ENCODE peak calls at places on chromosome 9, in seven cellular contexts. L is amniotic stem cell; S is activated CD4-positive, alpha-beta T cell treated with anti-CD3 and anti-CD28 coated beads, Interleukin-2, amount 50 U/mL, for 1 hour; K is stimulated activated CD8-positive, alpha-beta memory T cell treated with anti-CD3 and anti-CD28 coated beads, Interleukin-2, amount 100 ng/mL, for 48 hours; O is Calu3; V is activated T-helper 1 cell treated with anti-CD3 and anti-CD28 coated beads, Interleukin-12 subunit alpha, Interleukin-12 subunit beta, Interleukin-2, Interleukin-4 antibody, amounts not matched to agents 30 ng/mL and 10 ng/mL and 1 ng/mL, durations not matched to agents 14 hours and 24 hours and 36 hours; X is T-cell. T is an unnamed sample.

GRCh38 chr9:81529556-81530193 is 159.7 kb downstream of the TLE1 start:
- DNase-seq in S (no peak), O (peak), X (no peak), L (peak), K (no peak), V (no peak), T (no peak)

GRCh38 chr9:7174884-7175283 is 417.1 kb downstream of the KDM4C start:
- DNase-seq in K (no peak), S (no peak), V (no peak), L (no peak), O (no peak), X (no peak), T (no peak)

GRCh38 chr9:78559449-78559885 is 262.5 kb downstream of the PSAT1 start:
- DNase-seq in L (peak), X (no peak), S (no peak), K (no peak), O (no peak), V (no peak), T (no peak)

GRCh38 chr9:34998266-34998665 is 8.7 kb downstream of the DNAJB5 start:
- DNase-seq in X (no peak), K (no peak), O (no peak), L (no peak), S (no peak), V (no peak), T (no peak)

GRCh38 chr9:82939451-82939850 is 123.5 kb downstream of the RASEF start:
- DNase-seq in S (no peak), O (peak), V (no peak), L (no peak), K (no peak), X (no peak), T (no peak)

GRCh38 chr9:8835291-8835690 is 1035.7 kb upstream of the DMAC1 start:
- DNase-seq in V (no peak), X (no peak), O (no peak), L (no peak), K (no peak), S (no peak), T (no peak)

GRCh38 chr9:5263568-5264218 is 32.5 kb downstream of the INSL4 start:
- DNase-seq in X (peak), K (no peak), V (no peak), S (no peak), O (peak), L (no peak), T (no peak)

GRCh38 chr9:125663127-125663526 is 43.9 kb downstream of the MAPKAP1 start:
- DNase-seq in V (no peak), X (no peak), O (peak), S (no peak), L (no peak), K (no peak), T (no peak)

GRCh38 chr9:129109504-129109903 is 1.1 kb downstream of the CRAT start:
- DNase-seq in K (no peak), S (peak), L (no peak), O (no peak), V (no peak), X (peak), T (peak)

GRCh38 chr9:136353757-136354488 is 9.6 kb downstream of the DNLZ start:
- DNase-seq in V (no peak), K (no peak), L (no peak), O (no peak), X (no peak), S (no peak), T (no peak)

GRCh38 chr9:128117613-128118471 is 9.7 kb downstream of the PTGES2 start:
- DNase-seq in L (peak), S (peak), X (peak), V (peak), O (peak), K (peak), T (peak)

GRCh38 chr9:110327735-110328134 is 9.9 kb downstream of the TXNDC8 start:
- DNase-seq in X (no peak), L (no peak), S (no peak), O (no peak), K (no peak), V (no peak), T (no peak)

GRCh38 chr9:134679616-134680392 is 38.2 kb downstream of the COL5A1 start:
- DNase-seq in X (no peak), O (no peak), S (no peak), L (no peak), V (no peak), K (no peak), T (no peak)

GRCh38 chr9:6239048-6239461 is 23.4 kb downstream of the IL33 start:
- DNase-seq in S (no peak), O (no peak), K (no peak), V (no peak), X (no peak), L (no peak), T (no peak)

GRCh38 chr9:32350682-32351081 is 33.8 kb upstream of the ACO1 start:
- DNase-seq in L (no peak), O (no peak), X (no peak), V (no peak), K (no peak), S (no peak), T (no peak)

GRCh38 chr9:16290169-16290568 is 580.3 kb downstream of the BNC2 start:
- DNase-seq in X (no peak), S (no peak), L (no peak), V (no peak), O (no peak), K (no peak), T (no peak)

GRCh38 chr9:112520069-112520468 is 33.4 kb downstream of the KIAA1958 start:
- DNase-seq in L (no peak), K (no peak), O (no peak), V (no peak), S (no peak), X (no peak), T (no peak)

GRCh38 chr9:82970359-82970758 is 92.6 kb downstream of the RASEF start:
- DNase-seq in K (no peak), L (no peak), X (no peak), O (no peak), V (no peak), S (no peak), T (no peak)

GRCh38 chr9:121956808-121957207 is 136.3 kb downstream of the TTLL11 start:
- DNase-seq in O (no peak), V (no peak), X (no peak), K (no peak), S (no peak), L (no peak), T (no peak)

GRCh38 chr9:91111876-91112275 is 249.8 kb downstream of the AUH start:
- DNase-seq in S (no peak), O (no peak), V (no peak), K (no peak), X (no peak), L (no peak), T (no peak)

GRCh38 chr9:36584626-36585460 is 12.1 kb downstream of the MELK start:
- DNase-seq in X (no peak), V (no peak), K (no peak), L (no peak), S (no peak), O (no peak), T (no peak)

GRCh38 chr9:121788686-121789366 is 137.4 kb downstream of the DAB2IP start:
- DNase-seq in O (no peak), X (no peak), V (no peak), S (no peak), K (no peak), L (no peak), T (no peak)

GRCh38 chr9:113988951-113989780 is 88.9 kb downstream of the AMBP start:
- DNase-seq in L (no peak), V (no peak), S (no peak), K (no peak), O (no peak), X (no peak), T (no peak)

GRCh38 chr9:136177224-136177623 is 27.7 kb downstream of the LHX3 start:
- DNase-seq in X (no peak), V (no peak), K (no peak), L (no peak), O (no peak), S (no peak), T (no peak)

GRCh38 chr9:104494808-104495207 is 9.3 kb upstream of the OR13F1 start:
- DNase-seq in X (no peak), V (no peak), K (no peak), L (no peak), O (no peak), S (no peak), T (no peak)

GRCh38 chr9:32395483-32396216 is 11.2 kb downstream of the ACO1 start:
- DNase-seq in X (no peak), O (peak), L (peak), V (no peak), S (no peak), K (no peak), T (no peak)

GRCh38 chr9:128920381-128921058 is at the start of gene PHYHD1:
- DNase-seq in S (no peak), K (no peak), V (no peak), O (no peak), X (no peak), L (no peak), T (no peak)

GRCh38 chr9:98774746-98775145 is 21.6 kb downstream of the ANKS6 start:
- DNase-seq in K (peak), X (peak), L (no peak), O (no peak), V (no peak), S (peak), T (no peak)

GRCh38 chr9:111148994-111149759 is 110.9 kb upstream of the LPAR1 start:
- DNase-seq in L (no peak), X (no peak), O (no peak), S (no peak), V (no peak), K (no peak), T (no peak)

GRCh38 chr9:131630206-131630831 is 85.0 kb downstream of the PRRT1B start:
- DNase-seq in X (no peak), S (no peak), L (no peak), O (no peak), K (no peak), V (no peak), T (no peak)

GRCh38 chr9:75962186-75963036 is 71.9 kb downstream of the PCSK5 start:
- DNase-seq in V (no peak), L (no peak), O (no peak), S (no peak), X (no peak), K (no peak), T (no peak)

GRCh38 chr9:10274156-10274555 is 338.6 kb downstream of the PTPRD start:
- DNase-seq in S (no peak), V (no peak), O (no peak), X (no peak), L (no peak), K (no peak), T (no peak)

GRCh38 chr9:137077010-137077747 is at the start of gene UAP1L1:
- DNase-seq in K (peak), O (peak), L (no peak), S (peak), V (peak), X (peak), T (peak)

GRCh38 chr9:129667850-129668249 is 2.4 kb downstream of the PRRX2 start:
- DNase-seq in V (no peak), O (no peak), X (no peak), S (no peak), K (no peak), L (no peak), T (no peak)

T was measured in CD8-positive, alpha-beta T cell.